ENCODE peak calls at places on chromosomes 4 and X, in eight cellular contexts. N, K, M, V, X, W, J and R are unnamed samples.

GRCh38 chr4:140372607-140373327 is 679 bp upstream of the SCOC start:
- DNase-seq in N (no peak), K (no peak), M (no peak), V (peak; percentile 7), X (peak; percentile 65), W (no peak), J (peak; percentile 32), R (no peak)

GRCh38 chrX:54494970-54495813 is 842 bp downstream of the FGD1 start:
- DNase-seq in N (peak; percentile 43), K (no peak), M (no peak), V (no peak), X (no peak), W (no peak), J (no peak), R (peak; percentile 82)

GRCh38 chrX:55907968-55908607 is 190.5 kb downstream of the RRAGB start:
- DNase-seq in N (peak; percentile 69), K (peak; percentile 36), M (peak; percentile 50), V (peak; percentile 49), X (peak; percentile 65), W (no peak), J (no peak), R (peak; percentile 83)

GRCh38 chr4:123433976-123434375 is 37.4 kb downstream of the SPRY1 start:
- DNase-seq in N (no peak), K (no peak), M (no peak), V (no peak), X (no peak), W (no peak), J (no peak), R (no peak)

GRCh38 chr4:32841217-32841616 is 2121.0 kb downstream of the PCDH7 start:
- DNase-seq in N (no peak), K (no peak), M (no peak), V (no peak), X (no peak), W (no peak), J (no peak), R (no peak)

GRCh38 chr4:113637363-113637762 is 124.2 kb downstream of the CAMK2D start:
- DNase-seq in N (no peak), K (no peak), M (no peak), V (no peak), X (peak; percentile 51), W (no peak), J (peak; percentile 1), R (no peak)

GRCh38 chr4:95921470-95921869 is 81.6 kb downstream of the PDHA2 start:
- DNase-seq in N (no peak), K (no peak), M (no peak), V (no peak), X (no peak), W (no peak), J (no peak), R (no peak)

GRCh38 chr4:123017636-123018390 is 95.4 kb upstream of the NUDT6 start:
- DNase-seq in N (no peak), K (peak; percentile 84), M (no peak), V (no peak), X (no peak), W (no peak), J (no peak), R (no peak)

GRCh38 chr4:73714647-73715046 is 25.7 kb upstream of the CXCL8 start:
- DNase-seq in N (no peak), K (no peak), M (no peak), V (no peak), X (no peak), W (no peak), J (no peak), R (no peak)

GRCh38 chr4:144421839-144422565 is 224.0 kb upstream of the HHIP start:
- DNase-seq in N (no peak), K (peak; percentile 64), M (no peak), V (no peak), X (no peak), W (no peak), J (no peak), R (no peak)

GRCh38 chrX:153310901-153311300 is 10.7 kb downstream of the PNMA6F start:
- DNase-seq in N (no peak), K (no peak), M (no peak), V (no peak), X (no peak), W (no peak), J (no peak), R (no peak)

GRCh38 chrX:49042581-49043219 is 457 bp downstream of the TFE3 start:
- DNase-seq in N (no peak), K (no peak), M (no peak), V (no peak), X (no peak), W (no peak), J (no peak), R (no peak)

GRCh38 chr4:182231080-182231479 is 12.1 kb upstream of the TENM3 start:
- DNase-seq in N (no peak), K (peak; percentile 58), M (no peak), V (no peak), X (no peak), W (no peak), J (no peak), R (no peak)

GRCh38 chrX:2693123-2693438 is 2.0 kb downstream of the CD99 start:
- DNase-seq in N (no peak), K (no peak), M (peak; percentile 11), V (no peak), X (no peak), W (no peak), J (no peak), R (no peak)